ENCODE peak calls at places on chromosomes 11 and 22, in six cellular contexts. Z, C, G, T, D and Q are unnamed samples.

GRCh38 chr11:46603704-46604308 is 10.0 kb upstream of the AMBRA1 start:
- DNase-seq in Z (no peak), C (no peak), G (no peak), T (no peak), D (no peak), Q (no peak)

GRCh38 chr11:3122775-3123201 is 42.3 kb downstream of the OSBPL5 start:
- DNase-seq in Z (no peak), C (no peak), G (no peak), T (no peak), D (no peak), Q (no peak)

GRCh38 chr22:47165338-47165931 is 403.0 kb downstream of the TBC1D22A start:
- DNase-seq in Z (no peak), C (no peak), G (no peak), T (no peak), D (no peak), Q (no peak)

GRCh38 chr22:46797355-46797754 is 34.9 kb downstream of the TBC1D22A start:
- DNase-seq in Z (no peak), C (no peak), G (peak; percentile 23), T (peak; percentile 42), D (peak; percentile 63), Q (no peak)

GRCh38 chr11:69841859-69842698 is 22.9 kb upstream of the FGF3 start:
- DNase-seq in Z (no peak), C (no peak), G (no peak), T (no peak), D (no peak), Q (peak; percentile 18)

GRCh38 chr22:49756656-49757055 is 71.0 kb downstream of the BRD1 start:
- DNase-seq in Z (no peak), C (no peak), G (no peak), T (no peak), D (no peak), Q (no peak)

GRCh38 chr11:17991799-17992433 is 20.9 kb downstream of the SERGEF start:
- DNase-seq in Z (peak; percentile 16), C (peak; percentile 20), G (no peak), T (no peak), D (peak; percentile 72), Q (peak; percentile 49)

GRCh38 chr11:131370090-131370751 is at the start of gene NTM:
- DNase-seq in Z (no peak), C (no peak), G (no peak), T (no peak), D (peak; percentile 44), Q (peak; percentile 48)